ENCODE peak calls at places on chromosomes 11 and 22, in ten cellular contexts. A is esophagus squamous epithelium, P is bronchial epithelial cell, S is tibial nerve, H is Panc1, W is heart right ventricle, I is HCT116, G is OCI-LY7, D is IMR-90, X is gastrocnemius medialis. F is an unnamed sample.

GRCh38 chr11:204587-205109 is 2.6 kb downstream of the BET1L start:
- DNase-seq in P (no peak), G (no peak), W (no peak), S (no peak), D (no peak), X (no peak), I (no peak), H (no peak), A (no peak), F (no peak)

GRCh38 chr11:16669799-16670415 is 68.5 kb upstream of the C11orf58 start:
- DNase-seq in H (no peak), W (no peak), P (peak), A (no peak), S (no peak), G (no peak), I (peak), D (peak), X (no peak), F (peak)

GRCh38 chr22:48670317-48670716 is 1157.4 kb downstream of the BRD1 start:
- DNase-seq in I (no peak), S (no peak), A (no peak), G (no peak), X (no peak), W (no peak), H (no peak), P (no peak), D (no peak), F (no peak)

GRCh38 chr22:22923930-22924329 is 36.3 kb downstream of the IGLL5 start:
- DNase-seq in S (no peak), I (no peak), X (no peak), G (no peak), W (no peak), P (no peak), A (no peak), D (no peak), H (no peak), F (no peak)

GRCh38 chr11:2276999-2277328 is 6.6 kb upstream of the ASCL2 start:
- DNase-seq in P (no peak), W (peak), A (no peak), X (no peak), I (no peak), D (no peak), G (no peak), H (no peak), S (no peak), F (no peak)

GRCh38 chr22:35205141-35205775 is 52.0 kb upstream of the HMGXB4 start:
- DNase-seq in W (no peak), I (no peak), H (no peak), A (no peak), G (no peak), S (no peak), P (no peak), D (no peak), X (no peak), F (no peak)

GRCh38 chr11:64924910-64925284 is 408 bp downstream of the PPP2R5B start:
- DNase-seq in G (no peak), X (no peak), W (peak), D (no peak), H (no peak), P (no peak), S (no peak), A (no peak), I (no peak), F (no peak)

GRCh38 chr11:93348931-93349330 is 18.4 kb downstream of the DEUP1 start:
- DNase-seq in D (no peak), A (no peak), H (no peak), G (no peak), I (no peak), S (no peak), P (no peak), X (no peak), W (no peak), F (no peak)

GRCh38 chr22:19287076-19287724 is 4.3 kb downstream of the CLTCL1 start:
- DNase-seq in A (no peak), S (no peak), D (peak), I (no peak), X (peak), W (no peak), H (no peak), P (peak), G (no peak), F (no peak)

GRCh38 chr11:86464509-86465221 is 90.0 kb downstream of the CCDC81 start:
- DNase-seq in D (no peak), W (no peak), A (no peak), G (no peak), P (no peak), I (no peak), S (no peak), H (no peak), X (no peak), F (no peak)

GRCh38 chr11:134071766-134072403 is 3.0 kb downstream of the JAM3 start:
- DNase-seq in W (no peak), S (no peak), D (peak), X (no peak), A (no peak), P (no peak), G (no peak), H (no peak), I (no peak), F (no peak)

GRCh38 chr22:39733191-39733590 is 160.4 kb downstream of the ENTHD1 start:
- DNase-seq in W (no peak), X (no peak), G (no peak), S (no peak), A (no peak), P (no peak), H (no peak), D (no peak), I (no peak), F (no peak)

GRCh38 chr11:79616392-79616831 is 175.6 kb upstream of the TENM4 start:
- DNase-seq in G (no peak), H (no peak), S (no peak), X (no peak), A (no peak), I (no peak), P (peak), W (no peak), D (no peak), F (no peak)

GRCh38 chr11:73995247-73995646 is 12.6 kb upstream of the UCP2 start:
- DNase-seq in X (no peak), P (no peak), S (no peak), H (no peak), D (peak), W (no peak), G (peak), I (no peak), A (no peak), F (no peak)

GRCh38 chr11:72703281-72704008 is 29.2 kb upstream of the PDE2A start:
- DNase-seq in A (no peak), W (peak), H (no peak), X (no peak), G (no peak), I (no peak), D (peak), S (peak), P (no peak), F (peak)

GRCh38 chr22:24159650-24160049 is 21.6 kb upstream of the SUSD2 start:
- DNase-seq in I (no peak), G (no peak), A (no peak), W (no peak), S (no peak), P (no peak), X (no peak), D (no peak), H (no peak), F (no peak)

GRCh38 chr22:30648825-30649224 is 13.2 kb downstream of the SLC35E4 start:
- DNase-seq in I (no peak), G (no peak), W (no peak), A (no peak), S (no peak), H (no peak), D (no peak), X (no peak), P (no peak), F (no peak)

GRCh38 chr22:30947821-30948454 is 20.6 kb downstream of the MORC2 start:
- DNase-seq in G (peak), I (peak), X (no peak), D (peak), P (peak), S (no peak), H (no peak), A (no peak), W (peak), F (no peak)

GRCh38 chr22:41995211-41995610 is 3.4 kb upstream of the WBP2NL start:
- DNase-seq in A (no peak), P (no peak), H (no peak), W (no peak), I (no peak), D (no peak), G (no peak), X (no peak), S (no peak), F (no peak)

GRCh38 chr11:117187007-117187406 is 8.5 kb downstream of the SIDT2 start:
- DNase-seq in G (no peak), I (no peak), X (no peak), H (no peak), S (no peak), A (no peak), D (no peak), P (no peak), W (no peak), F (no peak)

GRCh38 chr11:18066626-18067025 is 20.6 kb upstream of the TPH1 start:
- DNase-seq in H (no peak), P (no peak), D (peak), A (no peak), G (no peak), W (no peak), S (no peak), X (no peak), I (no peak), F (no peak)

GRCh38 chr11:126638663-126639062 is 283.2 kb downstream of the ST3GAL4 start:
- DNase-seq in P (no peak), G (no peak), W (no peak), H (no peak), D (no peak), S (no peak), A (no peak), X (no peak), I (no peak), F (no peak)

DNA sequence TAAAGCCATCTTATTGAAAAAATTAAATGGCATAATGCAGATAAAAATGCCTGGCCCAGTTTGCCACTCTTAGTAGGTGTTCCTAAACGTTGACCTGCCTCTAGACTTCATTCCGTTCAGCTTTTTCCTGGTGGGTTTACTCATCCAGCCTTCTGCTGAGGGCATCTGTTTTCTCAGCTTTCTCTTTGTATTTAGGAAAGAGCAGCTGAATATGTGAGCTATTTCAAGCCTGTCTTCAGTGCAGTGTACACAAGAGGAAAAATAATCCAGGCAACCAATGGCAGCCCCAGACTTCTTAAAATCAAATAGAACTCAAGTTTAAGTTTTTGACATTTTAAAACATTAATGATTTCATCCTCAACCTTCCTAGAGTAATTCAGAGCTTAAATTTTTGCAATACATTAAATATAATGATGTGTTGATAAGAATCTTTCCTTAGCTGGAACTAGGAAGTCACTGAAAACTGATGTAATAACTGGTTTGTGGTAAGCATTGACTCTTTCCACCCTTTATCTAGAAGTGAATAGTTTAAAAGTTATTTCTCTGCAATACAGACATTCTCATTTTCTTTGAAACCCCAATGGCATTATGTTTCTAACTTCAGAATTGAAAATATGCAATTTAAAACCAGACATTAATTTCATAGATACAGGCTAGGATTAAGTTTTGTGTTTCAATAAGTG is 165.4 kb downstream of the AASDHPPT start:
- DNase-seq in A (no peak), W (no peak), X (no peak), S (no peak), G (no peak), P (no peak), D (no peak), H (no peak), I (no peak), F (no peak)
- H3K4me3 ChIP-seq in A (no peak), W (no peak), X (no peak), S (no peak), G (no peak), P (no peak), D (no peak), H (no peak), I (no peak), F (no peak)

GRCh38 chr22:50340157-50340879 is 2.8 kb upstream of the PPP6R2 start:
- DNase-seq in W (no peak), X (no peak), S (no peak), P (no peak), A (no peak), H (no peak), G (no peak), I (no peak), D (no peak), F (peak)

GRCh38 chr22:50343541-50343935 is 411 bp downstream of the PPP6R2 start:
- DNase-seq in H (no peak), P (no peak), X (no peak), A (no peak), W (no peak), G (no peak), S (no peak), D (no peak), I (no peak), F (no peak)

GRCh38 chr22:50342651-50343540 is at the start of gene PPP6R2:
- DNase-seq in A (no peak), W (peak), X (peak), I (no peak), H (no peak), G (peak), S (peak), D (peak), P (peak), F (peak)

GRCh38 chr22:50338860-50339462 is 4.2 kb upstream of the PPP6R2 start:
- DNase-seq in X (no peak), P (no peak), A (no peak), W (no peak), I (no peak), S (no peak), G (no peak), D (no peak), H (no peak), F (no peak)

DNA sequence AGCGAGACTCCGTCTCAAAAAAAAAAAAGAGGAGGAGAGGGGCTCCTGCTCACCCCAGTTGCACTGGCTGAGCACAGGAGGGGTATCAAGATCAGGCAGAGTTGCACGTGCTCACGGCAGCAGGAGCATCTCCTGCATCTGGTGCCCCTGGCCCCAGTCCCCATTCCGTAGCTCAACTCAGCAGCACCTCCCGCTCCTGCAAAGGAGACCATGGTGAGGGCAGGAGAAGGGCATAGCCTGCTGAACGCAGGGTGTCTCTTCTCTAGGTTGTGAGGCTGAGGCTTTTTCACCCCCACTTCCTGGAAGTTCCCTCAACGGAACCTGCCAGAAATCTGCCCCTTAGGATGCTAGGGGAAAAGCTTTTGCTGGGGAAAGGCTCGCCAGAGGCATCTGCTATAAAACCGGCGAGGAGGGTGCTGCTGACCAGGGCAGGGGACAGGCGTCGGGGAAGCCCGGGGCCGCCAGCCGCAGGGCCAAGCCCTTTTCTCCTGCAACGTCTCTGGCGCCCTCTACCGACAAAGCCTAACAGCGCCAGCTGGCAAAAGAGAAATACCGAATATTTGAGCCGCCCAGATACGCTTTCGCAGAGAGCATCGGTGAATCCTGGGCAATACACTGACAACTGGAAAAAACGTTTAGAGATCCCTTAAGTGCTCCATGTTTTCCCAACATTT is 1.0 kb upstream of the PPP6R2 start:
- DNase-seq in G (peak), S (peak), X (peak), D (peak), A (no peak), P (peak), I (peak), W (peak), H (peak), F (peak)
- H3K4me3 ChIP-seq in G (peak), S (peak), X (peak), D (peak), A (peak), P (peak), I (peak), W (peak), H (peak), F (peak)

GRCh38 chr11:108302121-108302785 is 79.4 kb downstream of the ATM start:
- DNase-seq in A (no peak), I (no peak), P (peak), H (no peak), D (peak), S (no peak), X (no peak), W (no peak), G (no peak), F (no peak)
- H3K4me3 ChIP-seq in A (no peak), I (no peak), P (no peak), H (no peak), D (no peak), S (no peak), X (no peak), W (no peak), G (no peak), F (no peak)

GRCh38 chr22:20395897-20396287 is 1.9 kb downstream of the ZNF74 start:
- DNase-seq in I (no peak), S (no peak), X (no peak), W (no peak), D (no peak), A (no peak), P (no peak), H (no peak), G (no peak), F (no peak)
- H3K4me3 ChIP-seq in I (no peak), S (no peak), X (no peak), W (no peak), D (no peak), A (no peak), P (no peak), H (no peak), G (no peak), F (no peak)

GRCh38 chr11:40294343-40294723 is 1165.1 kb downstream of the LRRC4C start:
- DNase-seq in G (no peak), S (no peak), H (no peak), X (no peak), D (no peak), W (no peak), A (no peak), I (no peak), P (no peak), F (no peak)
- H3K4me3 ChIP-seq in G (no peak), S (no peak), H (peak), X (no peak), D (no peak), W (peak), A (no peak), I (no peak), P (no peak), F (no peak)

DNA sequence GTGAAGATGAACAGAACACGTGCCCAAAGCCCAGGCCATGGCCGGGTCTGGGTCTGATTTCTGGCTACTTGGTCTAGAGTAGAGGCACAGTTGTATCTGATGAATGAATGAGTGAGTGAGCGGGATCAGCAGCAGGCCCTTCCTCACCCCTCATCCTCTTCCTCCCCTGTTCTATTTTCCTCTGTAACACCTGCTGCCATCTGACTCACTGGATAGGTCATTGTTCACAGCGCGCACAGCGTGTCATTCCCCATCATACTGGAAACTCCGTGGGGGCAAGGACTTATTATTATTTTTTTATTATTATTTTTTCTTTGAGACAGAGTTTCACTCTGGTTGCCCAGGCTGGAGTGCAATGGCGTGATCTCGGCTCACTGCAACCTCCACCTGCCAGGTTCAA is 13.9 kb downstream of the NCF4 start:
- DNase-seq in S (no peak), H (no peak), I (no peak), A (no peak), G (no peak), P (no peak), W (no peak), X (no peak), D (no peak), F (no peak)
- H3K4me3 ChIP-seq in S (no peak), H (no peak), I (no peak), A (no peak), G (no peak), P (no peak), W (no peak), X (no peak), D (no peak), F (no peak)

GRCh38 chr22:47322854-47323253 is 560.4 kb downstream of the TBC1D22A start:
- DNase-seq in H (no peak), G (no peak), I (no peak), W (no peak), A (no peak), P (no peak), S (no peak), D (no peak), X (no peak), F (no peak)

GRCh38 chr22:47318041-47318737 is 555.7 kb downstream of the TBC1D22A start:
- DNase-seq in I (no peak), H (no peak), X (no peak), D (no peak), G (no peak), P (no peak), S (no peak), A (no peak), W (no peak), F (no peak)

GRCh38 chr22:47323518-47323917 is 561.1 kb downstream of the TBC1D22A start:
- DNase-seq in I (no peak), H (no peak), A (no peak), G (no peak), D (no peak), S (no peak), X (no peak), W (no peak), P (no peak), F (no peak)

GRCh38 chr22:47324435-47324990 is 562.1 kb downstream of the TBC1D22A start:
- DNase-seq in I (no peak), X (no peak), W (no peak), A (no peak), G (no peak), P (no peak), H (no peak), S (no peak), D (no peak), F (no peak)

DNA sequence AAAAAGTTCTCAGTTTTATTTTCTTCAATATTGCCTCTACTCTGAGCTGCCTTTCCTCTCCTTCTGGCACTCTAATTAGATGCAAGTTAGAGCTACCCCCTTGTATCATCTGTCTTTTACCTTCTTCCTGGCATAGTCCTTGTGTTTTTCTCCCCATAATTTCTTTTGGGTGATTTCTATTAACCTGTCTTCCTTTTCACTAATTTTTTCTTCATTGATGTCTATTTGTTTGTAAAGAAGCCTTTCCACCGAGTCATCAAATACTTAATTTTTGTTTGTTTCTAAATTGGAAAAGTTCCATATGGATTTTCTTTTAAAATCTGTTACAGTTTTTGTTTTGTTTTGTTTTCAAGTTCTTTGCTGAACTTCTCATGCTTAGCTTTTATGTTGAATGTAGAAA is 558.1 kb downstream of the TBC1D22A start:
- DNase-seq in P (no peak), D (no peak), A (no peak), W (no peak), H (no peak), G (no peak), I (no peak), X (no peak), S (no peak), F (no peak)
- H3K4me3 ChIP-seq in P (no peak), D (no peak), A (no peak), W (no peak), H (no peak), G (no peak), I (no peak), X (no peak), S (no peak), F (no peak)

DNA sequence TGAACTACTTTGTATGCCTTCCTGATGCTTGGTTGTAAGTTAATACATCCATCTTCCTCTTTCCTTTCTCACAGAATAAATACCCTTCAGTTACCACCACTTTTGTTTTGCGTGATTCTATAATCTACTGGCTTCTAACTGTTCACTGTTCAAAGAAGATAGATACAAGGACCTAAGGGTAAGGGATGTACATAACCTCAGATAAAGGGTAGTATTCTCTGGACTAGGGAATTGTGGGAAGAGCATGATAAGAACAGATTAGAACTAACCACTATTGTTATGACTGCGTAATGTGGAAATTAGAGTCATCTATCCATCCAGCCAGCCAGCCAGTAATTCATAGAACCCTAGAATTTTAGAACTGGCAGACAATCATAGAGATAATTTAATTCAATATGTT is 36.4 kb downstream of the MAP6 start:
- DNase-seq in A (no peak), D (no peak), W (no peak), G (no peak), I (no peak), S (no peak), H (no peak), P (no peak), X (no peak), F (no peak)
- H3K4me3 ChIP-seq in A (no peak), D (no peak), W (no peak), G (no peak), I (no peak), S (no peak), H (no peak), P (no peak), X (no peak), F (no peak)